ENCODE peak calls at places on chromosomes 11 and 22, in ten cellular contexts. L is GM23338, K is sigmoid colon, J is HL-60, P is HCT116, X is GM12878, R is spleen, O is esophagus muscularis mucosa, S is stomach, G is Panc1. Z is an unnamed sample.

GRCh38 chr11:32885556-32885955 is 7.1 kb upstream of the QSER1 start:
- DNase-seq in L (peak), K (no peak), J (no peak), P (no peak), X (no peak), R (no peak), O (no peak), S (no peak), G (no peak), Z (no peak)

GRCh38 chr22:22693531-22693884 is 49.1 kb downstream of the GGTLC2 start:
- DNase-seq in L (no peak), K (no peak), J (no peak), P (no peak), X (no peak), R (no peak), O (no peak), S (no peak), G (no peak), Z (no peak)

GRCh38 chr11:128179512-128179911 is 407.8 kb downstream of the ETS1 start:
- DNase-seq in L (no peak), K (no peak), J (no peak), P (no peak), X (no peak), R (no peak), O (no peak), S (no peak), G (no peak), Z (no peak)

GRCh38 chr11:34027516-34028406 is 23.8 kb upstream of the CAPRIN1 start:
- DNase-seq in L (no peak), K (no peak), J (no peak), P (no peak), X (no peak), R (no peak), O (no peak), S (peak), G (no peak), Z (no peak)

GRCh38 chr22:17491090-17491489 is 72.2 kb upstream of the SLC25A18 start:
- DNase-seq in L (no peak), K (no peak), J (no peak), P (no peak), X (no peak), R (no peak), O (no peak), S (no peak), G (no peak), Z (no peak)

GRCh38 chr11:7531011-7531410 is 17.2 kb downstream of the PPFIBP2 start:
- DNase-seq in L (no peak), K (no peak), J (no peak), P (no peak), X (no peak), R (no peak), O (no peak), S (no peak), G (no peak), Z (no peak)

GRCh38 chr11:86724137-86724536 is 51.7 kb upstream of the ME3 start:
- DNase-seq in L (no peak), K (no peak), J (no peak), P (no peak), X (no peak), R (no peak), O (no peak), S (no peak), G (no peak), Z (no peak)

GRCh38 chr22:48104102-48104738 is 1341.8 kb downstream of the TBC1D22A start:
- DNase-seq in L (no peak), K (no peak), J (no peak), P (no peak), X (no peak), R (no peak), O (peak), S (peak), G (no peak), Z (no peak)

GRCh38 chr11:64644348-64645242 is 53.6 kb downstream of the SLC22A12 start:
- DNase-seq in L (peak), K (no peak), J (peak), P (no peak), X (no peak), R (no peak), O (no peak), S (no peak), G (no peak), Z (no peak)

GRCh38 chr11:110948112-110948511 is 235.9 kb upstream of the ARHGAP20 start:
- DNase-seq in L (no peak), K (no peak), J (no peak), P (no peak), X (no peak), R (no peak), O (no peak), S (no peak), G (no peak), Z (no peak)

GRCh38 chr22:48899523-48900326 is 927.9 kb downstream of the BRD1 start:
- DNase-seq in L (no peak), K (peak), J (no peak), P (no peak), X (no peak), R (peak), O (no peak), S (no peak), G (no peak), Z (no peak)

GRCh38 chr11:44992181-44992582 is 41.5 kb upstream of the TP53I11 start:
- DNase-seq in L (no peak), K (peak), J (no peak), P (no peak), X (no peak), R (no peak), O (no peak), S (peak), G (no peak), Z (no peak)

GRCh38 chr11:125591659-125592304 is 870 bp upstream of the STT3A start:
- DNase-seq in L (peak), K (peak), J (no peak), P (no peak), X (no peak), R (peak), O (no peak), S (peak), G (peak), Z (peak)

GRCh38 chr11:55474321-55474720 is 79.9 kb upstream of the OR4C15 start:
- DNase-seq in L (no peak), K (no peak), J (no peak), P (no peak), X (no peak), R (no peak), O (no peak), S (no peak), G (no peak), Z (no peak)

GRCh38 chr22:49170053-49170452 is 657.6 kb downstream of the BRD1 start:
- DNase-seq in L (no peak), K (no peak), J (no peak), P (no peak), X (no peak), R (no peak), O (no peak), S (no peak), G (no peak), Z (no peak)

GRCh38 chr11:125348141-125348651 is 147.9 kb downstream of the FEZ1 start:
- DNase-seq in L (peak), K (no peak), J (no peak), P (no peak), X (no peak), R (peak), O (no peak), S (no peak), G (no peak), Z (no peak)

GRCh38 chr11:91243630-91244029 is 981.0 kb upstream of the FAT3 start:
- DNase-seq in L (no peak), K (no peak), J (no peak), P (no peak), X (no peak), R (no peak), O (no peak), S (no peak), G (no peak), Z (no peak)

GRCh38 chr22:47210112-47210657 is 447.7 kb downstream of the TBC1D22A start:
- DNase-seq in L (no peak), K (no peak), J (no peak), P (no peak), X (no peak), R (peak), O (no peak), S (peak), G (no peak), Z (no peak)

GRCh38 chr22:39943941-39944624 is 16.1 kb upstream of the TMA7B start:
- DNase-seq in L (no peak), K (no peak), J (no peak), P (no peak), X (no peak), R (no peak), O (no peak), S (no peak), G (no peak), Z (no peak)

GRCh38 chr11:2428322-2428795 is 16.0 kb downstream of the TRPM5 start:
- DNase-seq in L (peak), K (no peak), J (peak), P (peak), X (no peak), R (peak), O (no peak), S (peak), G (peak), Z (peak)

GRCh38 chr11:1734571-1735081 is 15.8 kb downstream of the IFITM10 start:
- DNase-seq in L (no peak), K (no peak), J (no peak), P (no peak), X (no peak), R (peak), O (no peak), S (no peak), G (no peak), Z (no peak)

GRCh38 chr11:109986488-109986887 is 106.7 kb upstream of the ZC3H12C start:
- DNase-seq in L (no peak), K (no peak), J (no peak), P (no peak), X (no peak), R (no peak), O (no peak), S (no peak), G (no peak), Z (no peak)

GRCh38 chr11:133157180-133157579 is 375.1 kb downstream of the OPCML start:
- DNase-seq in L (peak), K (no peak), J (no peak), P (no peak), X (no peak), R (no peak), O (no peak), S (no peak), G (no peak), Z (no peak)

GRCh38 chr11:44680982-44681597 is 45.7 kb upstream of the TSPAN18 start:
- DNase-seq in L (peak), K (no peak), J (no peak), P (no peak), X (no peak), R (no peak), O (no peak), S (no peak), G (no peak), Z (no peak)

GRCh38 chr11:70191495-70192140 is 11.5 kb upstream of the FADD start:
- DNase-seq in L (peak), K (no peak), J (peak), P (peak), X (no peak), R (peak), O (no peak), S (peak), G (no peak), Z (peak)

GRCh38 chr11:130156108-130157022 is 3.2 kb upstream of the ST14 start:
- DNase-seq in L (no peak), K (no peak), J (no peak), P (no peak), X (no peak), R (no peak), O (no peak), S (no peak), G (no peak), Z (no peak)

GRCh38 chr22:41922940-41923594 is 3.5 kb downstream of the TNFRSF13C start:
- DNase-seq in L (no peak), K (no peak), J (no peak), P (no peak), X (no peak), R (no peak), O (no peak), S (no peak), G (no peak), Z (no peak)
- TF ChIP-seq POLR2AphosphoS5 in L (no peak), K (no peak), J (no peak), P (no peak), X (peak), R (peak), O (no peak), S (no peak), G (no peak), Z (no peak)

GRCh38 chr11:117172678-117173421 is 5.7 kb upstream of the SIDT2 start:
- DNase-seq in L (no peak), K (no peak), J (no peak), P (no peak), X (no peak), R (no peak), O (no peak), S (peak), G (no peak), Z (peak)

GRCh38 chr11:117176186-117176585 is 2.4 kb upstream of the SIDT2 start:
- DNase-seq in L (no peak), K (no peak), J (no peak), P (no peak), X (no peak), R (no peak), O (no peak), S (peak), G (no peak), Z (no peak)

GRCh38 chr11:117177534-117178209 is 871 bp upstream of the SIDT2 start:
- DNase-seq in L (no peak), K (peak), J (no peak), P (no peak), X (no peak), R (no peak), O (no peak), S (peak), G (no peak), Z (peak)

GRCh38 chr11:117175781-117176180 is 2.8 kb upstream of the SIDT2 start:
- DNase-seq in L (no peak), K (no peak), J (no peak), P (no peak), X (no peak), R (no peak), O (no peak), S (no peak), G (no peak), Z (no peak)

DNA sequence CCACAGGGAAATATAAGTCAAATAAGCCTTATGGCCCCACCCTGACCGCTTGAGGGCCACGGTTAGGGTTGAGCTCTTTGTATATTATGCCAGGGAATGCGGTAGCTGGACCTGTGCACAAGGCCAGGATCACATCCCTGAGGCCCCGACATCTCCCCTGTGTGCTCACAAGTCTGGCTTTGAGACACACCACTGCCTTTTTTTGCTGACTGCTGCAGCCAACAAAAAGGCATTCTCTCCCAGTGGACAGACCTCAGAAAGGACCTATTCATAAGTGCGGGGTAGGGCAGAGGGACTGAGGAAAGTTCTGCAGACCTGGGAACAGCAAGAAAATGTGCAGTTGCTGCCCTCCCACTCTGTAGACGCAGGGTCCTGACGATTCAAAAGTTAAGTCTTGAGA is 3.4 kb upstream of the SIDT2 start:
- DNase-seq in L (no peak), K (no peak), J (no peak), P (no peak), X (no peak), R (no peak), O (peak), S (peak), G (no peak), Z (no peak)
- H3K27ac ChIP-seq in L (peak), K (peak), J (no peak), P (peak), X (no peak), R (no peak), O (peak), S (peak), G (no peak), Z (no peak)

DNA sequence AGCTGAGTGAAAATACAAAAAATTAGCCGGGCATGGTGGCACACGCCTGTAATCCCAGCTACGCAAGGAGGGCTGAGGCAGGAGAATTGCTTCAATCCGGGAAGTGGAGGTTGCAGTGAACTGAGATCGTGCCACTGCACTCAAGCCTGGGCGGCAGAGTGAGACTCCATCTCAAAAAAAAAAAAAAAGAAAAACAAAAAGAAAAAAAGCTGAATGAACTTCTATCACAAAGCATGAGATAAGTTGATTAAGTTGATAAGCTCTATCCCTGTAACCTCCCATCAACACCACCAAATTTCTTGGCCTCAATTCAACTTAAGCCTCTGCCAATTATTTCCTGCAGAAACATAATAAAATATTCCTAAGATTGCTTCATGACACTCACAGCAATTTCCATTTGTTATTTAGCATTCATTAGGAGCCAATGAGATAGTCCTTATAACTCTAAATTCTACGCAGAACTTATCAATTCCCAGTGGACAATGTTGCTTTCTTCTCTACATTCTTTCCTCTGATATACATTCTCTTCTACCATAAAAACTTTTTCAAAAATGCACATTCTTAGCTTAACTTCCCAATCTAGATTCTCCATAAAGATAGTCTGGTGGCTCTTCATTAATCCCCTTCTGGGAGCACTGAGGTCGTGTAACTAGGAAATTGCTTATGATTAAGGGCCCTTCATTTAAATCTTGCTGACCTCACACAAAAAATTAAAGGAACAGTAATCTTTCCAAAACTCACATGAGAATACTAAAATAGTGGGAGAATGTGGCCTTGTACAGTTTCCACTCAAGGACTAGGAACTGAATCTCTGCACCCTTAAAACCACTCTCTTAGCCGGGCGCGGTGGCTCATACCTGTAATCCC is 2.9 kb downstream of the AMBRA1 start:
- DNase-seq in L (no peak), K (no peak), J (no peak), P (no peak), X (no peak), R (no peak), O (no peak), S (no peak), G (no peak), Z (peak)
- TF ChIP-seq POLR2AphosphoS5 in L (no peak), K (no peak), J (no peak), P (no peak), X (no peak), R (no peak), O (no peak), S (no peak), G (no peak), Z (no peak)

GRCh38 chr22:29859976-29860766 is 22.1 kb upstream of the ASCC2 start:
- DNase-seq in L (no peak), K (no peak), J (peak), P (no peak), X (no peak), R (no peak), O (no peak), S (no peak), G (no peak), Z (no peak)
- H3K27ac ChIP-seq in L (no peak), K (no peak), J (peak), P (no peak), X (no peak), R (peak), O (no peak), S (no peak), G (no peak), Z (no peak)